ENCODE peak calls at places on chromosome 15, in six cellular contexts. V is hepatocyte, K is astrocyte of the spinal cord, D is neural crest cell, W is left ventricle myocardium inferior, N is epithelial cell of proximal tubule. B is an unnamed sample.

GRCh38 chr15:83323296-83323711 is 38.8 kb upstream of the BNC1 start:
- DNase-seq in K (peak), D (no peak), V (peak), W (no peak), N (peak), B (peak)

GRCh38 chr15:72222433-72222832 is 8.6 kb downstream of the PKM start:
- DNase-seq in W (peak), K (no peak), V (no peak), D (no peak), N (no peak), B (no peak)

GRCh38 chr15:32042269-32042996 is 12.1 kb downstream of the CHRNA7 start:
- DNase-seq in K (no peak), N (no peak), D (no peak), W (no peak), V (peak), B (no peak)

GRCh38 chr15:100712226-100712625 is 109.8 kb downstream of the ASB7 start:
- DNase-seq in K (no peak), V (no peak), D (no peak), W (peak), N (no peak), B (peak)

GRCh38 chr15:67266870-67267269 is 12.3 kb downstream of the IQCH start:
- DNase-seq in V (no peak), N (no peak), W (no peak), K (no peak), D (no peak), B (no peak)

GRCh38 chr15:23477920-23478319 is 30.9 kb upstream of the GOLGA6L2 start:
- DNase-seq in K (no peak), N (no peak), D (no peak), W (no peak), V (no peak), B (no peak)

GRCh38 chr15:83733691-83734090 is 79.8 kb downstream of the ADAMTSL3 start:
- DNase-seq in D (no peak), W (no peak), K (no peak), N (no peak), V (no peak), B (no peak)

GRCh38 chr15:99486371-99487336 is 79.1 kb upstream of the MEF2A start:
- DNase-seq in D (no peak), V (peak), W (peak), N (no peak), K (peak), B (peak)

GRCh38 chr15:66703540-66703941 is 1.5 kb downstream of the SMAD6 start:
- DNase-seq in D (peak), W (peak), K (no peak), V (peak), N (no peak), B (no peak)

GRCh38 chr15:35810007-35810406 is 264.0 kb upstream of the DPH6 start:
- DNase-seq in K (no peak), D (no peak), V (no peak), W (no peak), N (no peak), B (no peak)

GRCh38 chr15:78422571-78423340 is 15.3 kb upstream of the IREB2 start:
- DNase-seq in D (peak), V (peak), W (peak), N (no peak), K (peak), B (peak)

GRCh38 chr15:60004846-60005351 is 788 bp downstream of the FOXB1 start:
- DNase-seq in N (no peak), K (no peak), V (no peak), W (no peak), D (no peak), B (peak)

GRCh38 chr15:43939070-43939469 is 112.3 kb downstream of the WDR76 start:
- DNase-seq in W (no peak), D (no peak), V (no peak), N (no peak), K (peak), B (peak)

GRCh38 chr15:71705151-71705550 is 105.2 kb upstream of the NR2E3 start:
- DNase-seq in W (no peak), K (peak), V (no peak), D (no peak), N (no peak), B (peak)

GRCh38 chr15:44102675-44103254 is 92.3 kb downstream of the FRMD5 start:
- DNase-seq in D (peak), V (peak), N (peak), W (no peak), K (peak), B (peak)

GRCh38 chr15:33839540-33839939 is 128.8 kb upstream of the CHRM5 start:
- DNase-seq in W (no peak), K (no peak), N (no peak), D (no peak), V (no peak), B (no peak)

GRCh38 chr15:84736375-84736774 is 12.0 kb upstream of the ZNF592 start:
- DNase-seq in N (no peak), K (no peak), D (no peak), W (no peak), V (no peak), B (no peak)

GRCh38 chr15:85742186-85742751 is 52.5 kb downstream of the KLHL25 start:
- DNase-seq in N (no peak), D (no peak), W (no peak), K (peak), V (no peak), B (peak)

GRCh38 chr15:88061452-88061851 is 195.1 kb downstream of the NTRK3 start:
- DNase-seq in D (no peak), N (no peak), V (no peak), K (no peak), W (no peak), B (no peak)

GRCh38 chr15:80594091-80594889 is 100.8 kb upstream of the ABHD17C start:
- DNase-seq in K (no peak), N (no peak), V (no peak), D (no peak), W (no peak), B (no peak)

GRCh38 chr15:52295421-52295991 is at the start of gene MYO5C:
- DNase-seq in N (no peak), D (peak), W (peak), V (peak), K (peak), B (no peak)

GRCh38 chr15:58748787-58749531 is 548 bp downstream of the ADAM10 start:
- DNase-seq in W (peak), V (peak), N (no peak), D (peak), K (peak), B (peak)

GRCh38 chr15:43518073-43518761 is 809 bp downstream of the MAP1A start:
- DNase-seq in W (no peak), D (peak), V (peak), K (peak), N (no peak), B (peak)

GRCh38 chr15:83206971-83207621 is 527 bp downstream of the HDGFL3 start:
- DNase-seq in K (peak), W (peak), D (peak), V (peak), N (no peak), B (peak)

DNA sequence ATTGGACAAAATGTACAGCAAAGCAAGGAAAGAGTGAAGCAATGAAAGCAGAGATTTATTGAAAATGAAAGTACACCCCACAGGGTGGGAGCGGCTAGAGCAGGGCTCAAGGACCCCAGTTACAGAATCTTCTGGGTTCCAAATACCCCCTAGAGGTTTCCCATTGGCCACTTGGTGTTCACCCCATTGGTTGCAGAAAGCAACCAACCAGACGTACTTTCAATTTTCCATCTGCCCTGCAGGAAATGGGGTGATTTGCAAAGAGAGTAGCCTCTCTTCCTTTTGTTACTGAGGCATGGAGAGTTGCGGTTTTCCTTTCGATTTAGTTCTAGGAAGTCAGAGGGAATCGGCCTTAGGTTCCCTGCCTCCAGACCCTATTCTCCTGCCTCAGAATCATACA is 2.4 kb downstream of the PML start:
- DNase-seq in K (peak), N (no peak), V (no peak), W (no peak), D (no peak), B (peak)
- TF ChIP-seq CTCF in K (no peak), N (no peak), V (no peak), W (no peak), D (no peak), B (no peak)

GRCh38 chr15:48102167-48102566 is 18.6 kb upstream of the SLC24A5 start:
- DNase-seq in N (no peak), V (no peak), K (peak), D (no peak), W (no peak), B (peak)
- TF ChIP-seq CTCF in N (no peak), V (no peak), K (no peak), D (no peak), W (no peak), B (no peak)

GRCh38 chr15:62848631-62849050 is 193.9 kb upstream of the TPM1 start:
- DNase-seq in K (no peak), W (no peak), N (no peak), V (no peak), D (no peak), B (peak)
- TF ChIP-seq CTCF in K (peak), W (peak), N (peak), V (peak), D (no peak), B (peak)

GRCh38 chr15:73717802-73718201 is 33.6 kb downstream of the CD276 start:
- DNase-seq in D (no peak), W (no peak), V (no peak), N (no peak), K (no peak), B (no peak)
- TF ChIP-seq CTCF in D (peak), W (no peak), V (no peak), N (peak), K (peak), B (no peak)